ENCODE peak calls at places on chromosomes 6 and 20, in four cellular contexts. F, K, V and L are unnamed samples.

GRCh38 chr6:117267766-117268534 is 2.6 kb downstream of the VGLL2 start:
- DNase-seq in F (peak; percentile 75), K (no peak), V (no peak), L (no peak)

GRCh38 chr20:51802170-51802745 is at the start of gene SALL4:
- DNase-seq in F (peak; percentile 97), K (no peak), V (no peak), L (peak; percentile 76)

GRCh38 chr20:24395151-24395550 is 74.3 kb upstream of the SYNDIG1 start:
- DNase-seq in F (no peak), K (no peak), V (no peak), L (no peak)

GRCh38 chr6:12351672-12352071 is 61.5 kb downstream of the EDN1 start:
- DNase-seq in F (no peak), K (no peak), V (no peak), L (no peak)

GRCh38 chr6:146111864-146112263 is 83.0 kb downstream of the GRM1 start:
- DNase-seq in F (no peak), K (no peak), V (no peak), L (no peak)

GRCh38 chr6:157092736-157093135 is 230.6 kb downstream of the TMEM242 start:
- DNase-seq in F (no peak), K (no peak), V (no peak), L (no peak)

GRCh38 chr6:153170511-153170910 is 39.4 kb upstream of the RGS17 start:
- DNase-seq in F (no peak), K (peak; percentile 80), V (peak; percentile 24), L (no peak)

GRCh38 chr6:118377711-118378414 is 170.2 kb upstream of the PLN start:
- DNase-seq in F (peak; percentile 80), K (no peak), V (no peak), L (no peak)

GRCh38 chr6:44036196-44036595 is 91.1 kb downstream of the MRPL14 start:
- DNase-seq in F (no peak), K (no peak), V (peak; percentile 58), L (no peak)

GRCh38 chr20:42836339-42836738 is 353.4 kb downstream of the PTPRT start:
- DNase-seq in F (no peak), K (no peak), V (no peak), L (no peak)

GRCh38 chr20:37346526-37347346 is 796 bp downstream of the SRC start:
- DNase-seq in F (peak; percentile 63), K (no peak), V (no peak), L (peak; percentile 83)

GRCh38 chr6:44543664-44544063 is 156.2 kb downstream of the CDC5L start:
- DNase-seq in F (no peak), K (no peak), V (no peak), L (no peak)

GRCh38 chr6:26360451-26361416 is 4.3 kb upstream of the BTN3A2 start:
- DNase-seq in F (no peak), K (no peak), V (no peak), L (no peak)

GRCh38 chr6:128412680-128413079 is 107.7 kb downstream of the PTPRK start:
- DNase-seq in F (no peak), K (no peak), V (no peak), L (no peak)

GRCh38 chr6:78059171-78059570 is 406.3 kb downstream of the MEI4 start:
- DNase-seq in F (no peak), K (no peak), V (no peak), L (no peak)

GRCh38 chr6:105196076-105196475 is 16.3 kb upstream of the POPDC3 start:
- DNase-seq in F (no peak), K (peak; percentile 38), V (no peak), L (no peak)

GRCh38 chr6:134216304-134217029 is 101.4 kb downstream of the SGK1 start:
- DNase-seq in F (no peak), K (no peak), V (no peak), L (no peak)

GRCh38 chr20:9287062-9287461 is 218.2 kb downstream of the PLCB4 start:
- DNase-seq in F (no peak), K (no peak), V (no peak), L (no peak)

GRCh38 chr6:170276369-170277057 is 14.4 kb downstream of the DLL1 start:
- DNase-seq in F (no peak), K (no peak), V (no peak), L (no peak)

GRCh38 chr6:85911067-85911466 is 268.4 kb upstream of the SYNCRIP start:
- DNase-seq in F (no peak), K (no peak), V (no peak), L (no peak)

GRCh38 chr6:93341900-93342613 is 77.3 kb downstream of the EPHA7 start:
- DNase-seq in F (peak; percentile 20), K (no peak), V (no peak), L (no peak)
- H3F3A ChIP-seq in F (peaks cover 31% of the 10 kb centered on the region), K (no peaks in the 10 kb centered on the region), V (no peaks in the 10 kb centered on the region), L (no peaks in the 10 kb centered on the region)

DNA sequence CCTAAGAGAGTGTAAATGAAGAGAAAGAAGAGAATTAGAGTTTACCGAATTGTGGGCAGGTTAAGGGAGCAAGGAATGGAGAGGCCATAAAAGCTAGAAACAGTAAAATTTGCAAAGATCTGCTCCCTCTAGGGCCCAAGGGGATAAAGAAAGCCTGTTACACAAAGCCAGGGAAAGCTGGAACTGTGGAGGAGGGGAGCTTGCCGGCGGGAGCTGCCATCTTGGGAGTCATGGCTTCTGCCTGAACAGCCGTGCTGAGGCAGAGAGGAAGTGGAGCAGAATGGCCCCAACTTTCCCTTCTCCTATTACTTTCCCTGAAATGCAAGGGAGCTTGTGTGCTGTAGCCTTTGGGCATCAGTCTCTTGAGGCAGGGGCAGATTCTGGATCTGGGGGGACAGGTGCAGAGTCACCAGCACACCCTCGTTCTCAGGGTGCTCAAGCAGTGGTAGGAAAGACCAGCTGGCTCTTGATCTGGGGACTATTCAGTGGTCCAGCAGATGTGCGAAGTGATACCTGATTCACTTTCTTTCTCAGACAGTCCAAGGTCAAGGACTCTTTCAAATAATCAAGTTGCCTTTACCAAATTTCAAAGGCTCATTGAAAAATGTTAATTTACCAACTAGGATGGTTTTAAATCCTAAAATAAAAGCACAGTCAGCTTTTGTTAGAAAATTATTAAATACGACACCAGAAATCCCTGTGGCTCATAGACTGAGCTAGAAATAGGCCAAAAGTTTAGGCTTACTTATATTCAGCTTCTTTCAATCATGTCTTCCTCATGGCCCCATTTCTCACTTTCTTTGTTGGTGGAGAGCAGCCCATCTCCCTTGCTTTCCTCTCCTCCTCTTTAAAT is 25.7 kb downstream of the LAMA4 start:
- DNase-seq in F (no peak), K (no peak), V (no peak), L (no peak)
- H3F3A ChIP-seq in F (no peaks in the 10 kb centered on the region), K (no peaks in the 10 kb centered on the region), V (peaks cover 27% of the 10 kb centered on the region), L (peaks cover 19% of the 10 kb centered on the region)

DNA sequence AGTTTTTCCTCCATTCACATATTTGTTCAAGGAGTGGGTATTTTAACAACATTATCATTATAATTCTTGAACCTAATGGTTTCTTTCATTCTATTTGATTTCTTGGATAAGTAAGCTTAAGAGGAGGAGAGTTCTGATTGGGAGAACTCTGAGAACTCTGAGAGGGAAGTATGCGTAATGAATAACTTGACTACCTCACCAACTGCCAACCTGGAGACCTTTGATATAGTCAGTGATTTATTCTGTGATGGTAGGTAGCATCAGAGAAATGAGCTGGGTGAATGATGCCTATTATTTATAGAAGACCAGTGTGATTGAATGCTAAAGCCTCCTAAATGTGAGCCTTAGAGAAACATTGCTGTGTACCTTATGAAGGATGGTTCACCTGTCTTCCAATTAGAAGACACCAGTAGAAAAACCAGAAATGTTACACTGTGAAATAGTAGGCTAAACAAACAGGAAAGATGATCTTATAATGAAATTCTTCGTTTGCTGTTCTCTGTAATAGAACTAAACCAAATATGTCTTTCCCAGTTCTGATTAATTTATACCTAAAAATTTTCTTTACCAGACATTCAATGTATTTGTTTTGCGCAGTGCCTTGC is 114.9 kb downstream of the RTN4IP1 start:
- DNase-seq in F (no peak), K (peak; percentile 54), V (no peak), L (no peak)
- H3F3A ChIP-seq in F (peaks cover 9% of the 10 kb centered on the region), K (no peaks in the 10 kb centered on the region), V (peaks cover 25% of the 10 kb centered on the region), L (peaks cover 46% of the 10 kb centered on the region)

GRCh38 chr6:73520688-73521350 is at the start of gene EEF1A1:
- DNase-seq in F (peak; percentile 100), K (peak; percentile 98), V (peak; percentile 99), L (peak; percentile 96)
- H3F3A ChIP-seq in F (peaks cover 58% of the 10 kb centered on the region), K (peaks cover 32% of the 10 kb centered on the region), V (peaks cover 79% of the 10 kb centered on the region), L (peaks cover 48% of the 10 kb centered on the region)

GRCh38 chr20:62906209-62906608 is 20.1 kb downstream of the DIDO1 start:
- DNase-seq in F (no peak), K (no peak), V (no peak), L (no peak)

GRCh38 chr20:62906647-62907375 is 19.5 kb downstream of the DIDO1 start:
- DNase-seq in F (no peak), K (no peak), V (no peak), L (no peak)

GRCh38 chr20:62905536-62906117 is 20.7 kb downstream of the DIDO1 start:
- DNase-seq in F (no peak), K (no peak), V (no peak), L (no peak)

GRCh38 chr20:62908971-62909791 is 17.1 kb downstream of the DIDO1 start:
- DNase-seq in F (no peak), K (no peak), V (no peak), L (no peak)

GRCh38 chr20:62907377-62908317 is 18.7 kb downstream of the DIDO1 start:
- DNase-seq in F (peak; percentile 63), K (no peak), V (no peak), L (peak; percentile 83)
- H3F3A ChIP-seq in F (peaks cover 19% of the 10 kb centered on the region), K (no peaks in the 10 kb centered on the region), V (peaks cover 23% of the 10 kb centered on the region), L (peaks cover 17% of the 10 kb centered on the region)

DNA sequence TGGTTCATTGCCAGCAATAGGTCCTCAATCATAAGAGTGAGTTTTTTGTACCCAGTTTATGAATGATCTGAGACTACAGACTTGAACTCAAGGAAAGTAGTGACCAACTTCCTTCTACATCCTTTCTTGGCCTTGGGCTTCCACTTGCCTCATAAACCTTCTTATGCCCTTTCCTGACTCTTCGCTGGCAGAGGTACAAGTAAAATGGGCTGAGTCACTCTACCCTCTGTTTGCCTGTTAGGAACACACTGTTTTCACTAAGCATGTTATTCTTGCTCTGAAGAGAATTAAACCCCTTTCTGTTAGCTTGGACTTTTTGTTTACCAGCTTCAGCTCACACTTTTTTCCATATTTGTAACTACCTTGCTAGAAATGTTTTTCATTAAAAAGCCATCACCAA is 74.4 kb downstream of the PKHD1 start:
- DNase-seq in F (no peak), K (peak; percentile 85), V (no peak), L (no peak)
- H3F3A ChIP-seq in F (no peaks in the 10 kb centered on the region), K (no peaks in the 10 kb centered on the region), V (no peaks in the 10 kb centered on the region), L (no peaks in the 10 kb centered on the region)

GRCh38 chr20:31681128-31681727 is 41.4 kb downstream of the BCL2L1 start:
- DNase-seq in F (no peak), K (no peak), V (no peak), L (no peak)
- H3F3A ChIP-seq in F (peaks cover 10% of the 10 kb centered on the region), K (peaks cover 5% of the 10 kb centered on the region), V (peaks cover 59% of the 10 kb centered on the region), L (peaks cover 20% of the 10 kb centered on the region)

DNA sequence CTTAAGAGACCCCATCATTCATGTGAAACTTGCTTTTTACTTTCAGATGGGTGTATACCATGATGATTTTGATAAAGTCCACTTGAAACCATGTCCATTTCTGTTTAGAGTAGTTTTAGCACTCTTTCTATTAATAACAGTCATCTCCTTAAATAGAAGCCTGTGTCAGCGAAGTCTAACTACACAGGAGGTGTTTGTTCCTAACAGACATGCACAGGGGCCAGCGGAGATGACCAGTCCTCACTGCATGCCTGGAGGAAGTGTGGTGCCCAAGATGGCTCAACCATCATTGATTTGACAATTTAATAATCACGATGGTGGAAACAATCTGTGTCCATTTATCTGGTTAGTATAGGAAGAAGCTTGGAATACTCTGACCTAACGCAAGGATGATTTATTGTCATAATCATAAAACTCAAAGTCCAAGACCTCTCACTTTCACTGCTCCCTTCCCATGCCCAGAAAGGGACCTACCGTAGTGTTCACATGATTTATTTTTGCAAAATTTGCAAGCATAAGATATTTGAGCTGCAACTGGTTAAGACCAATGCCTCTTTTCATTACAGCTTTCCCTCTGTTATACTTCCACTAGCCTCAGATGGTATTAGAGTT is 31.0 kb upstream of the CLIC5 start:
- DNase-seq in F (no peak), K (no peak), V (no peak), L (no peak)
- H3F3A ChIP-seq in F (no peaks in the 10 kb centered on the region), K (no peaks in the 10 kb centered on the region), V (no peaks in the 10 kb centered on the region), L (no peaks in the 10 kb centered on the region)